ENCODE peak calls at places on chromosomes 11 and 22, in four cellular contexts. F is left cardiac atrium; V is effector CD4-positive, alpha-beta T cell; Q is colonic mucosa. X is an unnamed sample.

GRCh38 chr22:30968015-30968923 is at the start of gene MORC2:
- DNase-seq in F (peak), V (no peak), Q (peak), X (no peak)

GRCh38 chr11:723120-723883 is 17.3 kb downstream of the EPS8L2 start:
- DNase-seq in F (peak), V (peak), Q (peak), X (no peak)

GRCh38 chr22:26620197-26620596 is 1.6 kb upstream of the CRYBA4 start:
- DNase-seq in F (no peak), V (no peak), Q (no peak), X (no peak)

GRCh38 chr22:24969588-24970301 is 17.2 kb downstream of the KIAA1671 start:
- DNase-seq in F (peak), V (no peak), Q (peak), X (no peak)

GRCh38 chr11:76153609-76153949 is 52.7 kb downstream of the WNT11 start:
- DNase-seq in F (no peak), V (no peak), Q (no peak), X (no peak)

GRCh38 chr11:126592496-126593410 is 237.3 kb downstream of the ST3GAL4 start:
- DNase-seq in F (no peak), V (no peak), Q (no peak), X (no peak)

GRCh38 chr11:75193271-75193670 is 42.4 kb downstream of the SLCO2B1 start:
- DNase-seq in F (no peak), V (no peak), Q (no peak), X (no peak)

GRCh38 chr22:41636467-41636866 is 15.4 kb downstream of the XRCC6 start:
- DNase-seq in F (peak), V (no peak), Q (no peak), X (no peak)

GRCh38 chr11:64590763-64591221 is at the start of gene SLC22A12:
- DNase-seq in F (no peak), V (no peak), Q (no peak), X (no peak)

GRCh38 chr11:76629853-76630599 is 40.5 kb downstream of the LRRC32 start:
- DNase-seq in F (peak), V (no peak), Q (peak), X (no peak)

GRCh38 chr11:2776351-2777061 is 76.7 kb upstream of the KCNQ1OT1 start:
- DNase-seq in F (no peak), V (no peak), Q (peak), X (no peak)

GRCh38 chr11:1937616-1938342 is 9.4 kb upstream of the MRPL23 start:
- DNase-seq in F (no peak), V (no peak), Q (no peak), X (no peak)

GRCh38 chr11:67354314-67355022 is 1.1 kb upstream of the POLD4 start:
- DNase-seq in F (peak), V (no peak), Q (peak), X (no peak)

GRCh38 chr11:3840289-3840869 is 380 bp downstream of the RHOG start:
- DNase-seq in F (no peak), V (peak), Q (no peak), X (peak)

GRCh38 chr11:75174781-75175370 is 24.0 kb downstream of the SLCO2B1 start:
- DNase-seq in F (peak), V (no peak), Q (no peak), X (no peak)

GRCh38 chr22:22343603-22344276 is 99.2 kb downstream of the VPREB1 start:
- DNase-seq in F (no peak), V (no peak), Q (peak), X (no peak)

GRCh38 chr11:114764563-114764962 is 86.2 kb downstream of the NXPE2 start:
- DNase-seq in F (no peak), V (no peak), Q (no peak), X (no peak)

GRCh38 chr11:86740628-86741488 is 59.5 kb upstream of the PRSS23 start:
- DNase-seq in F (peak), V (no peak), Q (peak), X (no peak)

GRCh38 chr11:70519117-70519516 is 120.8 kb downstream of the CTTN start:
- DNase-seq in F (no peak), V (no peak), Q (no peak), X (no peak)

GRCh38 chr11:93063101-93063500 is 93.7 kb downstream of the MTNR1B start:
- DNase-seq in F (no peak), V (no peak), Q (no peak), X (no peak)

GRCh38 chr11:13169709-13170108 is 107.9 kb upstream of the BMAL1 start:
- DNase-seq in F (no peak), V (no peak), Q (no peak), X (no peak)

GRCh38 chr22:37281646-37282384 is 493 bp upstream of the CYTH4 start:
- DNase-seq in F (no peak), V (no peak), Q (no peak), X (no peak)

GRCh38 chr11:1434941-1435340 is 45.2 kb downstream of the BRSK2 start:
- DNase-seq in F (no peak), V (no peak), Q (no peak), X (no peak)

GRCh38 chr11:66718320-66718971 is 10.6 kb downstream of the SPTBN2 start:
- DNase-seq in F (no peak), V (no peak), Q (peak), X (no peak)

GRCh38 chr11:114232400-114233070 is 63.7 kb upstream of the NNMT start:
- DNase-seq in F (no peak), V (no peak), Q (peak), X (no peak)

GRCh38 chr11:101456812-101457211 is 127.0 kb downstream of the TRPC6 start:
- DNase-seq in F (no peak), V (no peak), Q (no peak), X (no peak)

GRCh38 chr11:92939305-92939704 is 30.1 kb upstream of the MTNR1B start:
- DNase-seq in F (no peak), V (no peak), Q (no peak), X (no peak)

X was measured in T follicular helper cell.